ENCODE peak calls at places on chromosomes 4 and X, in seven cellular contexts. One of them, this sample, is unnamed.

GRCh38 chr4:164926301-164926700 is 49.3 kb downstream of the APELA start:
- DNase-seq in esophagus squamous epithelium: no peak
- DNase-seq in AG09309: peak; percentile 37
- DNase-seq in foreskin fibroblast: no peak
- DNase-seq in Peyer's patch: no peak
- DNase-seq in OCI-LY7: no peak
- DNase-seq in tibial artery: no peak
- DNase-seq in this sample: peak; percentile 32

GRCh38 chr4:189146994-189147929 is 793.4 kb upstream of the FRG1 start:
- DNase-seq in esophagus squamous epithelium: no peak
- DNase-seq in foreskin fibroblast: no peak
- DNase-seq in tibial artery: no peak
- DNase-seq in AG09309: no peak
- DNase-seq in Peyer's patch: no peak
- DNase-seq in OCI-LY7: no peak
- DNase-seq in this sample: no peak

GRCh38 chrX:47380268-47380667 is 9.9 kb downstream of the ZNF157 start:
- DNase-seq in Peyer's patch: peak; percentile 37
- DNase-seq in OCI-LY7: no peak
- DNase-seq in esophagus squamous epithelium: no peak
- DNase-seq in tibial artery: no peak
- DNase-seq in AG09309: peak; percentile 29
- DNase-seq in foreskin fibroblast: peak; percentile 10
- DNase-seq in this sample: peak; percentile 38

GRCh38 chr4:107736924-107737448 is 17.0 kb upstream of the PAPSS1 start:
- DNase-seq in AG09309: no peak
- DNase-seq in Peyer's patch: no peak
- DNase-seq in esophagus squamous epithelium: no peak
- DNase-seq in foreskin fibroblast: peak; percentile 42
- DNase-seq in tibial artery: no peak
- DNase-seq in OCI-LY7: peak; percentile 63
- DNase-seq in this sample: no peak

GRCh38 chr4:38160487-38161207 is 200.4 kb downstream of the PTTG2 start:
- DNase-seq in Peyer's patch: peak; percentile 58
- DNase-seq in foreskin fibroblast: peak; percentile 97
- DNase-seq in tibial artery: no peak
- DNase-seq in OCI-LY7: no peak
- DNase-seq in AG09309: peak; percentile 96
- DNase-seq in esophagus squamous epithelium: no peak
- DNase-seq in this sample: no peak

GRCh38 chr4:82792912-82793649 is 5.5 kb downstream of the SCD5 start:
- DNase-seq in foreskin fibroblast: no peak
- DNase-seq in esophagus squamous epithelium: no peak
- DNase-seq in OCI-LY7: no peak
- DNase-seq in AG09309: no peak
- DNase-seq in Peyer's patch: no peak
- DNase-seq in tibial artery: no peak
- DNase-seq in this sample: no peak

GRCh38 chr4:17523626-17524025 is 8.7 kb downstream of the CLRN2 start:
- DNase-seq in tibial artery: no peak
- DNase-seq in OCI-LY7: no peak
- DNase-seq in Peyer's patch: no peak
- DNase-seq in foreskin fibroblast: no peak
- DNase-seq in esophagus squamous epithelium: no peak
- DNase-seq in AG09309: no peak
- DNase-seq in this sample: no peak

GRCh38 chrX:9861711-9862110 is 75.5 kb downstream of the SHROOM2 start:
- DNase-seq in OCI-LY7: no peak
- DNase-seq in AG09309: no peak
- DNase-seq in Peyer's patch: no peak
- DNase-seq in esophagus squamous epithelium: no peak
- DNase-seq in tibial artery: no peak
- DNase-seq in foreskin fibroblast: no peak
- DNase-seq in this sample: no peak

GRCh38 chr4:3047464-3048286 is 26.7 kb downstream of the HTT-AS start:
- DNase-seq in esophagus squamous epithelium: peak; percentile 62
- DNase-seq in Peyer's patch: peak; percentile 79
- DNase-seq in foreskin fibroblast: peak; percentile 20
- DNase-seq in tibial artery: peak; percentile 77
- DNase-seq in AG09309: no peak
- DNase-seq in OCI-LY7: peak; percentile 92
- DNase-seq in this sample: peak; percentile 56

GRCh38 chr4:95535180-95535579 is 13.6 kb downstream of the UNC5C start:
- DNase-seq in Peyer's patch: no peak
- DNase-seq in esophagus squamous epithelium: no peak
- DNase-seq in tibial artery: no peak
- DNase-seq in OCI-LY7: no peak
- DNase-seq in foreskin fibroblast: no peak
- DNase-seq in AG09309: no peak
- DNase-seq in this sample: no peak

GRCh38 chr4:109041463-109041862 is 261.0 kb downstream of the COL25A1 start:
- DNase-seq in OCI-LY7: no peak
- DNase-seq in Peyer's patch: no peak
- DNase-seq in tibial artery: no peak
- DNase-seq in AG09309: no peak
- DNase-seq in esophagus squamous epithelium: no peak
- DNase-seq in foreskin fibroblast: peak; percentile 8
- DNase-seq in this sample: no peak

GRCh38 chrX:56763556-56764152 is 34.6 kb downstream of the NBDY start:
- DNase-seq in foreskin fibroblast: no peak
- DNase-seq in Peyer's patch: no peak
- DNase-seq in tibial artery: no peak
- DNase-seq in AG09309: no peak
- DNase-seq in OCI-LY7: no peak
- DNase-seq in esophagus squamous epithelium: no peak
- DNase-seq in this sample: no peak

GRCh38 chrX:150530821-150531220 is 37.6 kb upstream of the MTM1 start:
- DNase-seq in AG09309: no peak
- DNase-seq in OCI-LY7: no peak
- DNase-seq in Peyer's patch: no peak
- DNase-seq in foreskin fibroblast: no peak
- DNase-seq in tibial artery: no peak
- DNase-seq in esophagus squamous epithelium: no peak
- DNase-seq in this sample: no peak

GRCh38 chrX:40329616-40330015 is 231.9 kb upstream of the BCOR start:
- DNase-seq in AG09309: no peak
- DNase-seq in Peyer's patch: no peak
- DNase-seq in OCI-LY7: no peak
- DNase-seq in esophagus squamous epithelium: no peak
- DNase-seq in foreskin fibroblast: no peak
- DNase-seq in tibial artery: no peak
- DNase-seq in this sample: no peak

GRCh38 chr4:37666625-37667071 is 19.5 kb downstream of the RELL1 start:
- DNase-seq in foreskin fibroblast: peak; percentile 88
- DNase-seq in Peyer's patch: peak; percentile 74
- DNase-seq in tibial artery: peak; percentile 78
- DNase-seq in AG09309: peak; percentile 43
- DNase-seq in esophagus squamous epithelium: no peak
- DNase-seq in OCI-LY7: no peak
- DNase-seq in this sample: no peak

GRCh38 chr4:85744950-85745349 is 270.0 kb downstream of the ARHGAP24 start:
- DNase-seq in esophagus squamous epithelium: no peak
- DNase-seq in AG09309: no peak
- DNase-seq in OCI-LY7: no peak
- DNase-seq in tibial artery: no peak
- DNase-seq in foreskin fibroblast: no peak
- DNase-seq in Peyer's patch: no peak
- DNase-seq in this sample: no peak

GRCh38 chrX:101348452-101349222 is at the start of gene TIMM8A:
- DNase-seq in OCI-LY7: peak; percentile 84
- DNase-seq in esophagus squamous epithelium: peak; percentile 11
- DNase-seq in AG09309: no peak
- DNase-seq in foreskin fibroblast: peak; percentile 59
- DNase-seq in tibial artery: peak; percentile 85
- DNase-seq in Peyer's patch: peak; percentile 86
- DNase-seq in this sample: peak; percentile 62

GRCh38 chrX:11781734-11782370 is 23.8 kb downstream of the MSL3 start:
- DNase-seq in esophagus squamous epithelium: no peak
- DNase-seq in foreskin fibroblast: no peak
- DNase-seq in AG09309: no peak
- DNase-seq in Peyer's patch: no peak
- DNase-seq in OCI-LY7: peak; percentile 10
- DNase-seq in tibial artery: no peak
- DNase-seq in this sample: no peak

GRCh38 chr4:80112236-80112635 is 39.2 kb upstream of the ANTXR2 start:
- DNase-seq in esophagus squamous epithelium: no peak
- DNase-seq in AG09309: peak; percentile 37
- DNase-seq in tibial artery: no peak
- DNase-seq in OCI-LY7: no peak
- DNase-seq in foreskin fibroblast: peak; percentile 44
- DNase-seq in Peyer's patch: no peak
- DNase-seq in this sample: no peak

GRCh38 chr4:38656111-38656510 is 7.9 kb upstream of the KLF3 start:
- DNase-seq in foreskin fibroblast: no peak
- DNase-seq in AG09309: no peak
- DNase-seq in esophagus squamous epithelium: no peak
- DNase-seq in Peyer's patch: no peak
- DNase-seq in tibial artery: no peak
- DNase-seq in OCI-LY7: no peak
- DNase-seq in this sample: no peak

GRCh38 chr4:105092768-105093167 is 53.9 kb upstream of the TET2 start:
- DNase-seq in Peyer's patch: no peak
- DNase-seq in tibial artery: no peak
- DNase-seq in OCI-LY7: no peak
- DNase-seq in esophagus squamous epithelium: no peak
- DNase-seq in foreskin fibroblast: peak; percentile 14
- DNase-seq in AG09309: no peak
- DNase-seq in this sample: no peak

GRCh38 chr4:100095729-100096595 is 94.3 kb downstream of the DDIT4L start:
- DNase-seq in esophagus squamous epithelium: no peak
- DNase-seq in OCI-LY7: peak; percentile 53
- DNase-seq in Peyer's patch: no peak
- DNase-seq in tibial artery: peak; percentile 81
- DNase-seq in foreskin fibroblast: peak; percentile 75
- DNase-seq in AG09309: peak; percentile 60
- DNase-seq in this sample: peak; percentile 48

GRCh38 chrX:72349190-72349589 is 43.5 kb upstream of the CITED1 start:
- DNase-seq in OCI-LY7: no peak
- DNase-seq in esophagus squamous epithelium: no peak
- DNase-seq in tibial artery: no peak
- DNase-seq in foreskin fibroblast: no peak
- DNase-seq in Peyer's patch: no peak
- DNase-seq in AG09309: no peak
- DNase-seq in this sample: no peak

GRCh38 chr4:188372856-188373255 is 233.6 kb downstream of the TRIML1 start:
- DNase-seq in tibial artery: no peak
- DNase-seq in foreskin fibroblast: no peak
- DNase-seq in Peyer's patch: no peak
- DNase-seq in esophagus squamous epithelium: no peak
- DNase-seq in AG09309: no peak
- DNase-seq in OCI-LY7: no peak
- DNase-seq in this sample: no peak

GRCh38 chr4:151291485-151291884 is 14.5 kb downstream of the PRSS48 start:
- DNase-seq in AG09309: no peak
- DNase-seq in OCI-LY7: no peak
- DNase-seq in tibial artery: no peak
- DNase-seq in esophagus squamous epithelium: no peak
- DNase-seq in Peyer's patch: no peak
- DNase-seq in foreskin fibroblast: no peak
- DNase-seq in this sample: no peak

GRCh38 chr4:85084371-85085170 is 118.1 kb upstream of the WDFY3 start:
- DNase-seq in Peyer's patch: no peak
- DNase-seq in foreskin fibroblast: peak; percentile 59
- DNase-seq in tibial artery: no peak
- DNase-seq in OCI-LY7: peak; percentile 63
- DNase-seq in AG09309: peak; percentile 48
- DNase-seq in esophagus squamous epithelium: no peak
- DNase-seq in this sample: peak; percentile 45

GRCh38 chr4:184097240-184097619 is 120.4 kb downstream of the ENPP6 start:
- DNase-seq in tibial artery: no peak
- DNase-seq in esophagus squamous epithelium: no peak
- DNase-seq in OCI-LY7: no peak
- DNase-seq in Peyer's patch: peak; percentile 59
- DNase-seq in AG09309: no peak
- DNase-seq in foreskin fibroblast: no peak
- DNase-seq in this sample: peak; percentile 36
- H3K4me3 ChIP-seq in tibial artery: peak overlapping the region; percentile 38
- H3K4me3 ChIP-seq in esophagus squamous epithelium: peak overlapping the region; percentile 56
- H3K4me3 ChIP-seq in OCI-LY7: no peak overlapping the region
- H3K4me3 ChIP-seq in Peyer's patch: peak overlapping the region; percentile 26
- H3K4me3 ChIP-seq in AG09309: peak overlapping the region; percentile 23
- H3K4me3 ChIP-seq in foreskin fibroblast: no peak overlapping the region
- H3K4me3 ChIP-seq in this sample: peak overlapping the region; percentile 9

GRCh38 chrX:110466790-110467189 is 108.1 kb downstream of the RTL9 start:
- DNase-seq in OCI-LY7: no peak
- DNase-seq in AG09309: no peak
- DNase-seq in foreskin fibroblast: no peak
- DNase-seq in tibial artery: no peak
- DNase-seq in Peyer's patch: no peak
- DNase-seq in esophagus squamous epithelium: no peak
- DNase-seq in this sample: no peak

DNA sequence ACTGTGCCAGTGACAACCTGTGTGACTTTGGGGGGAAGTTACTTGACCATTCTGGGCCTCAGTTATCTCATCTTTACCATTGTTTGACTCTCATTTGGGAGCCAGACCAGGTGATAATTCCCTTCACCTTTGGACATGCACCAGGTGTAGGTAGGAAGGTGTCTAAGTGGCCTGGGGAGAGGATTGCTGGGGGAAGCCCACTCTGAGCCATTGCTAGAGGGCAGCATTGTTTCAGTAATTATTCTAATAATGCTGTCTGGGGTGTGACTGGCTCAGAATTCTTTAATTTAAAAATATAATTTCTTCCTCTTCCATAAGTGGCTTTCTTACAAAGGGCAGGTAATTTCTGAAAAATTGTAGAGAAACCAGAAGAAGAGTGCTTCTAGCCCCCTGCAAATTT is 104.3 kb downstream of the RTL9 start:
- DNase-seq in Peyer's patch: no peak
- DNase-seq in foreskin fibroblast: no peak
- DNase-seq in esophagus squamous epithelium: no peak
- DNase-seq in tibial artery: no peak
- DNase-seq in AG09309: no peak
- DNase-seq in OCI-LY7: no peak
- DNase-seq in this sample: no peak
- TF ChIP-seq CTCF in Peyer's patch: no peak
- TF ChIP-seq CTCF in foreskin fibroblast: peak; percentile 26
- TF ChIP-seq CTCF in esophagus squamous epithelium: no peak
- TF ChIP-seq CTCF in tibial artery: no peak
- TF ChIP-seq CTCF in AG09309: peak; percentile 33
- TF ChIP-seq CTCF in OCI-LY7: no peak
- TF ChIP-seq CTCF in this sample: no peak

GRCh38 chrX:118350221-118350620 is 4.3 kb downstream of the WDR44 start:
- DNase-seq in Peyer's patch: no peak
- DNase-seq in tibial artery: no peak
- DNase-seq in esophagus squamous epithelium: no peak
- DNase-seq in foreskin fibroblast: no peak
- DNase-seq in OCI-LY7: no peak
- DNase-seq in AG09309: no peak
- DNase-seq in this sample: no peak
- H3K4me3 ChIP-seq in Peyer's patch: no peak overlapping the region
- H3K4me3 ChIP-seq in tibial artery: no peak overlapping the region
- H3K4me3 ChIP-seq in esophagus squamous epithelium: no peak overlapping the region
- H3K4me3 ChIP-seq in foreskin fibroblast: no peak overlapping the region
- H3K4me3 ChIP-seq in OCI-LY7: no peak overlapping the region
- H3K4me3 ChIP-seq in AG09309: no peak overlapping the region
- H3K4me3 ChIP-seq in this sample: no peak overlapping the region

DNA sequence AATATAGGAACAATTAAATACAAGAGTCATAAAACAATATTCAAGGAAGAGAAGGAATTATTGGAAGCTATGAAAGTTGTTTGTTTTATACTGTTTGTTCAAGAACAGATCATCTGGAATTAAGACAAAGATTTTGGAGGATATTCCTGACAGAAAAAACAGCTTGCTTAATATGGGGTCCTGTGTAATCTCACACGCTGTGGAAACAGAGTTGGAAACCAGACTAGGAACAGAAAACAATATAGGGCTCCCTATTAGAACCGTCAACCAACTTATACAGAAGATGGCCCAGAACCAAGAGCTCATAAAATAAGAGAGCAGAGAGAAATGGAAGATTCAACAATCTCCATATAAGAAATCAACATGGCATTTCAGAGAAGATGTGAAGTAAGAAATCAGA is 156.0 kb downstream of the PCDH18 start:
- DNase-seq in AG09309: no peak
- DNase-seq in foreskin fibroblast: no peak
- DNase-seq in tibial artery: no peak
- DNase-seq in OCI-LY7: no peak
- DNase-seq in esophagus squamous epithelium: no peak
- DNase-seq in Peyer's patch: no peak
- DNase-seq in this sample: no peak
- TF ChIP-seq CTCF in AG09309: no peak
- TF ChIP-seq CTCF in foreskin fibroblast: no peak
- TF ChIP-seq CTCF in tibial artery: no peak
- TF ChIP-seq CTCF in OCI-LY7: no peak
- TF ChIP-seq CTCF in esophagus squamous epithelium: no peak
- TF ChIP-seq CTCF in Peyer's patch: no peak
- TF ChIP-seq CTCF in this sample: no peak

This sample was measured in prostate gland.